ENCODE peak calls at places on chromosomes 3 and 15, in four cellular contexts. Y is choroid plexus epithelial cell, R is upper lobe of left lung, M is fibroblast of the aortic adventitia. X is an unnamed sample.
A peak's percentile ranks its signal among the peaks of the same experiment; 100 is the strongest.

GRCh38 chr15:98914626-98915025 is 93.0 kb downstream of the PGPEP1L start:
- DNase-seq in Y (peak; percentile 66), R (no peak), M (peak; percentile 97), X (peak; percentile 73)

GRCh38 chr15:89494941-89495637 is 1.3 kb downstream of the RHCG start:
- DNase-seq in Y (peak; percentile 34), R (no peak), M (peak; percentile 16), X (peak; percentile 18)

GRCh38 chr3:13475871-13476590 is 4.1 kb upstream of the HDAC11 start:
- DNase-seq in Y (no peak), R (no peak), M (no peak), X (no peak)

GRCh38 chr3:158185711-158186110 is 75.8 kb downstream of the RSRC1 start:
- DNase-seq in Y (no peak), R (no peak), M (no peak), X (no peak)

GRCh38 chr3:33372218-33373081 is 67.8 kb downstream of the UBP1 start:
- DNase-seq in Y (peak; percentile 73), R (no peak), M (peak; percentile 78), X (peak; percentile 70)

GRCh38 chr15:99140590-99140989 is 35.7 kb downstream of the SYNM start:
- DNase-seq in Y (no peak), R (no peak), M (no peak), X (no peak)

GRCh38 chr3:177382944-177383343 is 185.7 kb upstream of the TBL1XR1 start:
- DNase-seq in Y (no peak), R (no peak), M (no peak), X (no peak)

GRCh38 chr3:135739755-135740154 is 225.8 kb upstream of the PPP2R3A start:
- DNase-seq in Y (no peak), R (no peak), M (no peak), X (no peak)

GRCh38 chr15:70258369-70259029 is 160.8 kb upstream of the TLE3 start:
- DNase-seq in Y (no peak), R (peak; percentile 74), M (no peak), X (no peak)

GRCh38 chr3:11706604-11707003 is 62.9 kb upstream of the VGLL4 start:
- DNase-seq in Y (no peak), R (no peak), M (no peak), X (no peak)

GRCh38 chr3:86978111-86978528 is 12.8 kb downstream of the VGLL3 start:
- DNase-seq in Y (no peak), R (no peak), M (peak; percentile 88), X (peak; percentile 44)

GRCh38 chr3:150956376-150956775 is 16.2 kb downstream of the CLRN1 start:
- DNase-seq in Y (peak; percentile 55), R (no peak), M (peak; percentile 44), X (peak; percentile 50)

GRCh38 chr3:167940241-167940640 is 155.5 kb downstream of the GOLIM4 start:
- DNase-seq in Y (peak; percentile 10), R (no peak), M (peak; percentile 3), X (no peak)

GRCh38 chr3:167657684-167658225 is 4.0 kb upstream of the WDR49 start:
- DNase-seq in Y (no peak), R (no peak), M (no peak), X (no peak)

GRCh38 chr3:36969540-36970432 is 23.1 kb downstream of the EPM2AIP1 start:
- DNase-seq in Y (peak; percentile 72), R (no peak), M (peak; percentile 63), X (peak; percentile 55)

DNA sequence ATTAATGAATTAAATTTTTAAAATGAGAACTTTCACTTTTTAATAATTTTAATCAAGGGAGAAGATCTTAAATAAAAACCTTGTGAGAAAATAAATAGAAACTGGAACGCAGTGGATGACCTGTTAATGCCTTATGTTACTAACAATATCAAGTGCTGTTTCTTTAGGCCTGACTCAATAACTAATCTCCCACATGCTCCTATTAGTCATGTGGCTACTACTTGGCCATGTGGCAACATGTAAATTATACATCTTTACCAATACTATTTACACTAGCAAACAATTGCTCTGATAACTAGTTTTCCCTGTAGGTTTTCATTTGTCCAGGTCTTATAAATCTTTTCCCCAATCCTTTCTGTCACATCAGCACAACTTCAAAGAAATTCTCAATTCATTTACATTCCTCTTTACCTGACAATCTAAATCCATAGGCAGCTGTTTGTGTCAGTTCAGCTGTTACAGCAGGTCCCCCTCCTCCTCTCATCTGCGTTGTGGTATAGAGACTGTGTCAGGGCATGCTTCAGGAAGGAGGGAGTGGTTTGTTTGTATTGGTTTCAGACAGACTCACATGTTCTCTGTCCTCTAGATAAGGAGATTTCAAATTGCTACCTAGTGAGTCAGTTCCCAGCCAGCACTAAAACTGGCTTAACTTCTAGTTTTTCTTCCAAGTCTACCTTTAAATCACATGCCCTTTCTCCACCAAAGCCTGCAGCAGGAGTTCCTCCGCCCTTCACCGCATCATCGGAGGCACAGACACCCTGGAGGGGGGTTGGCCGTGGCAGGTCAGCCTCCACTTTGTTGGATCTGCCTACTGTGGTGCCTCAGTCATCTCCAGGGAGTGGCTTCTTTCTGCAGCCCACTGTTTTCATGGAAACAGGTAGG is 11.3 kb upstream of the C3orf52 start:
- DNase-seq in Y (peak; percentile 97), R (peak; percentile 24), M (peak; percentile 95), X (peak; percentile 94)
- H3K4me3 ChIP-seq in Y (no peak overlapping the region), R (no peak overlapping the region), M (peak overlapping the region; percentile 39), X (no peak overlapping the region)

DNA sequence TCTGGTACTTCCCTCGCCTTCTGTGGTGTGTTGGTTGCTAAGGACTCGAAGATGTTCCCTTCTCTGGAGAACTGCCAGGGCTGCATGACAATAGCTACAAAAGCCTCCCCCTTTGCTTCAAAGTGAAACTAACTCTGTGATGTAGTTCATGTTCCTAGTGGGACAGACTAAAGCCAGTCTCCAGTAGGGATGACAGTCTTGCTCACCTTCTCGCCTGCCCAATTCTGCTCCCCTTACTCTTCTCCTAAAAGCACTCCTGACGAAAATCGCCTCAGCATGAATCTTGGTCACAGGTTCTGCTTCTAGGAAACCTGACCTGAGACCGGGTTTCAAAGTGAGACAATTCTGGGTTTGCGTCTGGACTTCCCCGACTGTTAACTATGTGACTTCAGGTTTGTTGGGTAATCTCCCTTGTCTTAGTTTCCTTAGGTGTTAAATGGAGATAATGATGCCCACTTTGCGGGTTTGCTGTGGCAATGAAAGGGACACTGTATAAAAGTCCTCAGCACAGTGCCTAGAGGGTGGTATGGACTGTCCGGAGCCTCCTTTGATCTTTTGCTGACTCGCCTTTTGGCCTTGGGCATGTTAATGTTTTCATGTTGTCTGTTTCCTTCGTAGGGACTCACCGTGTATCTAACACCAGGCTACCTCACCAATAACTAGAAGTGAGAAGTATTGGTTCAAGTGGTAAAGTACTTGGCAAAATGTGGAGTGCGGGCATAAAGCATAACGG is 24.9 kb upstream of the THRB start:
- DNase-seq in Y (peak; percentile 35), R (no peak), M (no peak), X (no peak)
- H3K4me3 ChIP-seq in Y (no peak overlapping the region), R (no peak overlapping the region), M (no peak overlapping the region), X (no peak overlapping the region)

DNA sequence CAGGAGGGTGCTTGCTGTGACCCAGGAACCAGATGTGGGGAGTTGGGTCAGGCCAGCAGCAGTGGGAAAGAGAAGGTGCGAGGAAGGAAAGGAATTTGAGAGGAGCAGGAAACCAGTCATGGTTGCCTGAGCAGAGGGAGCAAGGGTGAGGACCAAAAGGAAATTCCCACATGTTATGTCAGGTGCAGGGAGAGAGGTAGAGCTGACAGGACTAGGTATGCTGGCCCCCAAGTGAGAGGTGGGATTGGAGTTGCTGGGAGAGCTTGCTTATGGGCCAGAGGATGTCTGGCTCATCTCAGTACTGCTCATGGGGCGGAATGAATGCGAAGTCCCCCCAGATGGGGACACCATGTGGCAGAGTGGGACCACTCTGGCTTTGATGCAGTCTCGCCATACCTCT is 57.9 kb upstream of the PRR23C start:
- DNase-seq in Y (no peak), R (no peak), M (no peak), X (no peak)
- H3K4me3 ChIP-seq in Y (no peak overlapping the region), R (no peak overlapping the region), M (no peak overlapping the region), X (no peak overlapping the region)

DNA sequence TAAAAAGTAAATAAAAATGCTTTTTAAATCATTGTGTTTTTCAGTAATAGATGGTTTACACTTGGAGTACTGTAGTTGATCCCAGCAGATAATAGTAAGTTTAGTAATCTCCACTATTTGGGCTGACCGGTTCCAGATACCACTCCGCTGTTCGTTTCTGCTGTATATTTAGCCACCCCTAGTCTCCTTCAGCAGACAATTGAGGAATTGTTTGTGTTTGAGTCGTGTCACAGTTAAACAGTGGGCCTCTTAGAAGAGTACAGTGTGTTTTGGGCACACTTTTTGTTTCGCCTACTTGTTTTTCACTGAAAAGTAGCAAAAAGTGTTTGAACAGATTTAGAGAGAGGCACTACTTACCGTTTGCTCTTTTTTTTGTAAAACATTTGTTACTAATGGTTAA is 33.2 kb downstream of the PAK2 start:
- DNase-seq in Y (no peak), R (no peak), M (no peak), X (no peak)
- H3K4me3 ChIP-seq in Y (no peak overlapping the region), R (no peak overlapping the region), M (no peak overlapping the region), X (no peak overlapping the region)

GRCh38 chr15:44482088-44482487 is 54.7 kb downstream of the CTDSPL2 start:
- DNase-seq in Y (no peak), R (no peak), M (no peak), X (peak; percentile 15)

GRCh38 chr15:44489464-44489863 is 47.5 kb upstream of the EIF3J start:
- DNase-seq in Y (peak; percentile 88), R (no peak), M (peak; percentile 76), X (peak; percentile 78)

GRCh38 chr15:44490628-44491027 is 46.3 kb upstream of the EIF3J start:
- DNase-seq in Y (no peak), R (no peak), M (peak; percentile 23), X (no peak)

GRCh38 chr15:44485880-44486279 is 51.1 kb upstream of the EIF3J start:
- DNase-seq in Y (no peak), R (no peak), M (no peak), X (no peak)
- H3K4me3 ChIP-seq in Y (no peak overlapping the region), R (no peak overlapping the region), M (no peak overlapping the region), X (no peak overlapping the region)

GRCh38 chr3:70000028-70000410 is 486 bp downstream of the SAMMSON start:
- DNase-seq in Y (peak; percentile 33), R (peak; percentile 1), M (no peak), X (no peak)

GRCh38 chr3:70000563-70001081 is 1.1 kb downstream of the SAMMSON start:
- DNase-seq in Y (peak; percentile 53), R (no peak), M (no peak), X (peak; percentile 38)

GRCh38 chr3:69997486-69998307 is 1.8 kb upstream of the SAMMSON start:
- DNase-seq in Y (peak; percentile 57), R (no peak), M (no peak), X (peak; percentile 7)

GRCh38 chr3:69999191-70000027 is at the start of gene SAMMSON:
- DNase-seq in Y (peak; percentile 83), R (peak; percentile 54), M (peak; percentile 25), X (peak; percentile 44)

GRCh38 chr3:69998759-69999158 is 774 bp upstream of the SAMMSON start:
- DNase-seq in Y (peak; percentile 48), R (no peak), M (no peak), X (no peak)
- H3K4me3 ChIP-seq in Y (peak overlapping the region; percentile 43), R (no peak overlapping the region), M (peak overlapping the region; percentile 18), X (no peak overlapping the region)